ENCODE peak calls at places on chromosome 2, in four cellular contexts. A, T, C and P are unnamed samples.

GRCh38 chr2:231929961-231930600 is 3.9 kb upstream of the NPPC start:
- DNase-seq in C (no peak), T (no peak), A (peak; percentile 73), P (no peak)

GRCh38 chr2:232049350-232049749 is 87.8 kb downstream of the DIS3L2 start:
- DNase-seq in T (no peak), A (no peak), C (no peak), P (no peak)

GRCh38 chr2:63058149-63058741 is 7.6 kb downstream of the OTX1 start:
- DNase-seq in C (no peak), T (no peak), A (no peak), P (no peak)

GRCh38 chr2:203685081-203685621 is 21.3 kb upstream of the CD28 start:
- DNase-seq in C (no peak), A (peak; percentile 16), T (no peak), P (peak; percentile 62)

GRCh38 chr2:236055471-236055870 is 112.7 kb downstream of the GBX2 start:
- DNase-seq in T (no peak), C (no peak), A (no peak), P (no peak)

GRCh38 chr2:70472256-70472905 is 81.2 kb downstream of the TGFA start:
- DNase-seq in T (no peak), C (no peak), A (no peak), P (no peak)

GRCh38 chr2:128638741-128639477 is 320.2 kb upstream of the HS6ST1 start:
- DNase-seq in A (no peak), C (no peak), T (peak; percentile 75), P (no peak)

GRCh38 chr2:88216641-88217040 is 46.5 kb downstream of the THNSL2 start:
- DNase-seq in C (no peak), T (no peak), A (no peak), P (no peak)